ENCODE peak calls at places on chromosome X, in six cellular contexts. One of them, this sample, is unnamed.

GRCh38 chrX:23841847-23842522 is 59.0 kb downstream of the SAT1 start:
- DNase-seq in psoas muscle: no peak
- DNase-seq in heart left ventricle: no peak
- DNase-seq in esophagus squamous epithelium: no peak
- DNase-seq in mucosa of descending colon: no peak
- DNase-seq in K562: no peak
- DNase-seq in this sample: no peak

GRCh38 chrX:123771449-123772064 is 38.7 kb upstream of the THOC2 start:
- DNase-seq in mucosa of descending colon: no peak
- DNase-seq in esophagus squamous epithelium: no peak
- DNase-seq in K562: no peak
- DNase-seq in heart left ventricle: no peak
- DNase-seq in psoas muscle: no peak
- DNase-seq in this sample: no peak

GRCh38 chrX:79601336-79602131 is 234.4 kb upstream of the ITM2A start:
- DNase-seq in heart left ventricle: no peak
- DNase-seq in psoas muscle: no peak
- DNase-seq in esophagus squamous epithelium: no peak
- DNase-seq in mucosa of descending colon: peak; percentile 36
- DNase-seq in K562: no peak
- DNase-seq in this sample: no peak

GRCh38 chrX:108537005-108537404 is 97.4 kb downstream of the COL4A5 start:
- DNase-seq in K562: peak; percentile 44
- DNase-seq in psoas muscle: no peak
- DNase-seq in esophagus squamous epithelium: no peak
- DNase-seq in mucosa of descending colon: peak; percentile 53
- DNase-seq in heart left ventricle: no peak
- DNase-seq in this sample: no peak

GRCh38 chrX:2451456-2452316 is 49.1 kb downstream of the DHRSX start:
- DNase-seq in esophagus squamous epithelium: no peak
- DNase-seq in heart left ventricle: no peak
- DNase-seq in K562: peak; percentile 85
- DNase-seq in mucosa of descending colon: no peak
- DNase-seq in psoas muscle: no peak
- DNase-seq in this sample: no peak

GRCh38 chrX:47804315-47804714 is 32.4 kb upstream of the ZNF81 start:
- DNase-seq in mucosa of descending colon: no peak
- DNase-seq in K562: no peak
- DNase-seq in heart left ventricle: no peak
- DNase-seq in esophagus squamous epithelium: no peak
- DNase-seq in psoas muscle: no peak
- DNase-seq in this sample: no peak

GRCh38 chrX:19889582-19890342 is 2.4 kb upstream of the SH3KBP1 start:
- DNase-seq in mucosa of descending colon: no peak
- DNase-seq in K562: peak; percentile 79
- DNase-seq in psoas muscle: no peak
- DNase-seq in heart left ventricle: no peak
- DNase-seq in esophagus squamous epithelium: no peak
- DNase-seq in this sample: no peak

GRCh38 chrX:136907626-136908025 is 27.1 kb upstream of the RBMX start:
- DNase-seq in K562: no peak
- DNase-seq in mucosa of descending colon: no peak
- DNase-seq in esophagus squamous epithelium: no peak
- DNase-seq in heart left ventricle: no peak
- DNase-seq in psoas muscle: peak; percentile 73
- DNase-seq in this sample: no peak

GRCh38 chrX:154323537-154323936 is 27.9 kb downstream of the TKTL1 start:
- DNase-seq in mucosa of descending colon: no peak
- DNase-seq in esophagus squamous epithelium: no peak
- DNase-seq in psoas muscle: no peak
- DNase-seq in K562: no peak
- DNase-seq in heart left ventricle: no peak
- DNase-seq in this sample: no peak

GRCh38 chrX:31376408-31376807 is 304.6 kb upstream of the FTHL17 start:
- DNase-seq in heart left ventricle: no peak
- DNase-seq in mucosa of descending colon: no peak
- DNase-seq in psoas muscle: no peak
- DNase-seq in esophagus squamous epithelium: no peak
- DNase-seq in K562: no peak
- DNase-seq in this sample: no peak

GRCh38 chrX:80747832-80748231 is 61.8 kb downstream of the BRWD3 start:
- DNase-seq in heart left ventricle: no peak
- DNase-seq in esophagus squamous epithelium: no peak
- DNase-seq in mucosa of descending colon: no peak
- DNase-seq in K562: no peak
- DNase-seq in psoas muscle: no peak
- DNase-seq in this sample: no peak

GRCh38 chrX:13008851-13009250 is 33.9 kb downstream of the TMSB4X start:
- DNase-seq in K562: no peak
- DNase-seq in psoas muscle: no peak
- DNase-seq in heart left ventricle: no peak
- DNase-seq in esophagus squamous epithelium: no peak
- DNase-seq in mucosa of descending colon: no peak
- DNase-seq in this sample: no peak

GRCh38 chrX:150683536-150684146 is 9.6 kb upstream of the MTMR1 start:
- DNase-seq in heart left ventricle: no peak
- DNase-seq in K562: peak; percentile 66
- DNase-seq in esophagus squamous epithelium: no peak
- DNase-seq in mucosa of descending colon: peak; percentile 41
- DNase-seq in psoas muscle: no peak
- DNase-seq in this sample: no peak

GRCh38 chrX:72735561-72735960 is 21.5 kb upstream of the PHKA1 start:
- DNase-seq in K562: no peak
- DNase-seq in heart left ventricle: no peak
- DNase-seq in psoas muscle: no peak
- DNase-seq in esophagus squamous epithelium: no peak
- DNase-seq in mucosa of descending colon: no peak
- DNase-seq in this sample: no peak

GRCh38 chrX:102599950-102600579 is 750 bp downstream of the ARMCX5 start:
- DNase-seq in mucosa of descending colon: no peak
- DNase-seq in esophagus squamous epithelium: no peak
- DNase-seq in heart left ventricle: no peak
- DNase-seq in psoas muscle: no peak
- DNase-seq in K562: peak; percentile 4
- DNase-seq in this sample: no peak

GRCh38 chrX:43141885-43142284 is 363.9 kb upstream of the PPP1R2C start:
- DNase-seq in K562: no peak
- DNase-seq in mucosa of descending colon: no peak
- DNase-seq in heart left ventricle: no peak
- DNase-seq in esophagus squamous epithelium: no peak
- DNase-seq in psoas muscle: no peak
- DNase-seq in this sample: no peak

GRCh38 chrX:150324035-150324728 is 38.9 kb upstream of the MAMLD1 start:
- DNase-seq in esophagus squamous epithelium: no peak
- DNase-seq in mucosa of descending colon: no peak
- DNase-seq in heart left ventricle: no peak
- DNase-seq in K562: peak; percentile 3
- DNase-seq in psoas muscle: no peak
- DNase-seq in this sample: peak; percentile 30

GRCh38 chrX:46626566-46626965 is 53.0 kb downstream of the CHST7 start:
- DNase-seq in esophagus squamous epithelium: no peak
- DNase-seq in psoas muscle: no peak
- DNase-seq in heart left ventricle: no peak
- DNase-seq in mucosa of descending colon: peak; percentile 4
- DNase-seq in K562: no peak
- DNase-seq in this sample: no peak

GRCh38 chrX:20711366-20711765 is 444.7 kb upstream of the RPS6KA3 start:
- DNase-seq in psoas muscle: no peak
- DNase-seq in esophagus squamous epithelium: no peak
- DNase-seq in mucosa of descending colon: no peak
- DNase-seq in K562: no peak
- DNase-seq in heart left ventricle: no peak
- DNase-seq in this sample: no peak

GRCh38 chrX:138756234-138756633 is 44.7 kb upstream of the FGF13 start:
- DNase-seq in esophagus squamous epithelium: no peak
- DNase-seq in K562: peak; percentile 8
- DNase-seq in mucosa of descending colon: peak; percentile 11
- DNase-seq in heart left ventricle: peak; percentile 5
- DNase-seq in psoas muscle: peak; percentile 64
- DNase-seq in this sample: no peak

GRCh38 chrX:49273181-49273727 is 3.7 kb downstream of the PPP1R3F start:
- DNase-seq in esophagus squamous epithelium: no peak
- DNase-seq in K562: no peak
- DNase-seq in psoas muscle: no peak
- DNase-seq in mucosa of descending colon: no peak
- DNase-seq in heart left ventricle: no peak
- DNase-seq in this sample: no peak

GRCh38 chrX:150649096-150649870 is 43.9 kb upstream of the MTMR1 start:
- DNase-seq in mucosa of descending colon: peak; percentile 16
- DNase-seq in psoas muscle: no peak
- DNase-seq in esophagus squamous epithelium: no peak
- DNase-seq in K562: no peak
- DNase-seq in heart left ventricle: peak; percentile 6
- DNase-seq in this sample: peak; percentile 31

GRCh38 chrX:43881410-43882293 is 598 bp downstream of the MAOB start:
- DNase-seq in psoas muscle: peak; percentile 56
- DNase-seq in mucosa of descending colon: peak; percentile 8
- DNase-seq in heart left ventricle: no peak
- DNase-seq in K562: no peak
- DNase-seq in esophagus squamous epithelium: no peak
- DNase-seq in this sample: no peak

GRCh38 chrX:107736781-107737531 is 38.6 kb downstream of the TSC22D3 start:
- DNase-seq in mucosa of descending colon: no peak
- DNase-seq in K562: no peak
- DNase-seq in esophagus squamous epithelium: no peak
- DNase-seq in psoas muscle: no peak
- DNase-seq in heart left ventricle: peak; percentile 32
- DNase-seq in this sample: no peak

GRCh38 chrX:72107320-72107719 is 24.4 kb downstream of the RTL5 start:
- DNase-seq in heart left ventricle: no peak
- DNase-seq in psoas muscle: no peak
- DNase-seq in esophagus squamous epithelium: no peak
- DNase-seq in K562: no peak
- DNase-seq in mucosa of descending colon: no peak
- DNase-seq in this sample: no peak

GRCh38 chrX:66728818-66729271 is 90.0 kb upstream of the EDA2R start:
- DNase-seq in K562: peak; percentile 72
- DNase-seq in esophagus squamous epithelium: no peak
- DNase-seq in mucosa of descending colon: peak; percentile 66
- DNase-seq in heart left ventricle: peak; percentile 16
- DNase-seq in psoas muscle: no peak
- DNase-seq in this sample: peak; percentile 11

DNA sequence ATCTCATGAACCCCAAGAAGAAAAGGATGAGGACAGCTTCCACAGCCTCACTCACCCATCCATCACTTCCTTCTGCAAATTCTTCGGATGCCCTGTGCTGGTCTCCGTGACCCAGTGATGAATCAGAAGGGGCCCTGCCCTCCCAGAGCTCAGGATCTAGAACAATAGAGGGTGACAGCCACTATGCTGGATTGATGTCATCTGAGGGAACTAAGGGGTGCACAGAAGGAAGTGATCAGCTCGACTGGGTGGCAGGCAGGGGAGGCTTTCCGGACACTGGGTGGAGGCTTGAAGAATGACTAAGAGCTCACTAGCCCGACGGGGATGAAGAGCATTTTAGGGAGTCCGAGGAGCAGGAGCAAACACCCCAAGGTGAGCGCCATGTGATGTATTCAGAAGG is 1.4 kb upstream of the ZNF185 start:
- DNase-seq in psoas muscle: no peak
- DNase-seq in mucosa of descending colon: no peak
- DNase-seq in esophagus squamous epithelium: no peak
- DNase-seq in K562: no peak
- DNase-seq in heart left ventricle: no peak
- DNase-seq in this sample: no peak
- H3K36me3 ChIP-seq in psoas muscle: no peaks in the 10 kb centered on the region
- H3K36me3 ChIP-seq in mucosa of descending colon: no peaks in the 10 kb centered on the region
- H3K36me3 ChIP-seq in esophagus squamous epithelium: no peaks in the 10 kb centered on the region
- H3K36me3 ChIP-seq in K562: no peaks in the 10 kb centered on the region
- H3K36me3 ChIP-seq in heart left ventricle: no peaks in the 10 kb centered on the region
- H3K36me3 ChIP-seq in this sample: no peaks in the 10 kb centered on the region

GRCh38 chrX:131262738-131263679 is 26.1 kb downstream of the IGSF1 start:
- DNase-seq in mucosa of descending colon: peak; percentile 1
- DNase-seq in psoas muscle: no peak
- DNase-seq in K562: peak; percentile 70
- DNase-seq in heart left ventricle: no peak
- DNase-seq in esophagus squamous epithelium: no peak
- DNase-seq in this sample: no peak
- TF ChIP-seq CTCF in mucosa of descending colon: no peak
- TF ChIP-seq CTCF in psoas muscle: peak; percentile 38
- TF ChIP-seq CTCF in K562: peak; percentile 83
- TF ChIP-seq CTCF in heart left ventricle: peak; percentile 8
- TF ChIP-seq CTCF in esophagus squamous epithelium: no peak
- TF ChIP-seq CTCF in this sample: no peak

GRCh38 chrX:97790850-97791249 is 907.1 kb downstream of the RPA4 start:
- DNase-seq in K562: no peak
- DNase-seq in heart left ventricle: no peak
- DNase-seq in esophagus squamous epithelium: no peak
- DNase-seq in mucosa of descending colon: no peak
- DNase-seq in psoas muscle: no peak
- DNase-seq in this sample: no peak

GRCh38 chrX:97787849-97788248 is 904.1 kb downstream of the RPA4 start:
- DNase-seq in mucosa of descending colon: no peak
- DNase-seq in psoas muscle: no peak
- DNase-seq in K562: no peak
- DNase-seq in heart left ventricle: no peak
- DNase-seq in esophagus squamous epithelium: no peak
- DNase-seq in this sample: no peak

DNA sequence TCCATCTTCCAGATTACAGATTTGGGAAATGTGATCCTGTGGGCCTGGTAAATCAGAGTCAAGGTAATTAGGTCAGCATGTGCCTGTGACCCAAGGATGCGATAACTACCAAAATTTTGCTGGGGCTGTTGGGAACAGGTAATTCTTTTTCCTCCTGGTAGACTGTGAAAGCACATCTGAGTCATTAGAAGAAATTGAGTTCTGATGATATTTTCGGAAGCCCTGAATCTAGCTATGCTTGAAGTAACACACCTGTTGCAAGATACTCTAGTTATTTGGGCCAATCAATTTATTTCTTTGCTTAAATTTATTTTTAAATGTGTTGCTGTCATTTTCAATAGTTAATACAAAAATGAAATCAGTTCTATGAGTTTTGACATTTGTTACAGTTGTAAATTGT is 903.6 kb downstream of the RPA4 start:
- DNase-seq in mucosa of descending colon: no peak
- DNase-seq in psoas muscle: no peak
- DNase-seq in esophagus squamous epithelium: no peak
- DNase-seq in heart left ventricle: no peak
- DNase-seq in K562: no peak
- DNase-seq in this sample: no peak
- H3K4me3 ChIP-seq in mucosa of descending colon: no peak overlapping the region
- H3K4me3 ChIP-seq in psoas muscle: no peak overlapping the region
- H3K4me3 ChIP-seq in esophagus squamous epithelium: no peak overlapping the region
- H3K4me3 ChIP-seq in heart left ventricle: no peak overlapping the region
- H3K4me3 ChIP-seq in K562: no peak overlapping the region
- H3K4me3 ChIP-seq in this sample: no peak overlapping the region

DNA sequence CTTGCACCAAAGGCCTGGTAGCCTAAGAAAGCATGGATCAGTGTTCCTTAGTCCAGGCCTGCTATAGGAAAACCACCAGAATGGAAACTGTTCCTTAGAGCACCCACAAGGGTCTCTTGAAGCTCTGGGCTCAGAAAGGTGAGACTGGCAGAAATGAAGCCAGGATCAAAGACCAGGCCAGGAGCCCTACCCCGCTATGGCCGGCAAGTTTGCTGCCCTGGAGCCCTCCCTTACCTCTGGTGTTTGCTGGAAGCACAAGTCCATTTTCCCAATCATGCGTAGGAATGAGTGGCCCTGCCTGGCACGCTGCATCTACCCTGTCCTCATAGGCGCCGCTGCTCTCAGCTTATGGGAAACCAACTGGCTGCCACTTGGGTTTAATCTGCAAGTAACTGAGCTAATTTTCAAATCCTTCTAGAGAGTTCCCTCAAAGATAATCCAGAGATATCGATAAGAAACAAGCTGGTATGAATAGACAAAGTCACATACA is 37.4 kb downstream of the BCOR start:
- DNase-seq in K562: no peak
- DNase-seq in psoas muscle: no peak
- DNase-seq in heart left ventricle: no peak
- DNase-seq in mucosa of descending colon: no peak
- DNase-seq in esophagus squamous epithelium: no peak
- DNase-seq in this sample: no peak
- H3K36me3 ChIP-seq in K562: peaks cover 100% of the 10 kb centered on the region
- H3K36me3 ChIP-seq in psoas muscle: no peaks in the 10 kb centered on the region
- H3K36me3 ChIP-seq in heart left ventricle: peaks cover 74% of the 10 kb centered on the region
- H3K36me3 ChIP-seq in mucosa of descending colon: no peaks in the 10 kb centered on the region
- H3K36me3 ChIP-seq in esophagus squamous epithelium: peaks cover 9% of the 10 kb centered on the region
- H3K36me3 ChIP-seq in this sample: peaks cover 15% of the 10 kb centered on the region